ENCODE peak calls at places on chromosomes 7 and 10, in four cellular contexts. S is HCT116, X is HepG2, K is K562. H is an unnamed sample.

GRCh38 chr10:124354411-124355382 is 64.0 kb downstream of the OAT start:
- DNase-seq in K (peak), X (peak), S (peak), H (peak)

GRCh38 chr7:84263106-84263505 is 68.5 kb upstream of the SEMA3A start:
- DNase-seq in X (no peak), K (no peak), S (no peak), H (no peak)

GRCh38 chr10:129102906-129103693 is 363.9 kb upstream of the MGMT start:
- DNase-seq in K (no peak), X (no peak), S (no peak), H (no peak)

GRCh38 chr7:112080974-112081373 is 125.2 kb downstream of the DOCK4 start:
- DNase-seq in X (no peak), S (no peak), K (no peak), H (no peak)

GRCh38 chr7:50355817-50356178 is 51.3 kb downstream of the IKZF1 start:
- DNase-seq in S (no peak), K (peak), X (no peak), H (no peak)

GRCh38 chr7:140972876-140973829 is 41.6 kb downstream of the MRPS33 start:
- DNase-seq in X (peak), S (no peak), K (no peak), H (no peak)

GRCh38 chr7:44073664-44074348 is 8.4 kb upstream of the PGAM2 start:
- DNase-seq in S (no peak), X (no peak), K (no peak), H (no peak)

GRCh38 chr10:70123817-70124216 is 8.8 kb downstream of the AIFM2 start:
- DNase-seq in K (no peak), S (no peak), X (no peak), H (no peak)

GRCh38 chr7:117251687-117252086 is 71.2 kb downstream of the WNT2 start:
- DNase-seq in X (no peak), K (no peak), S (no peak), H (no peak)

GRCh38 chr10:11881477-11882417 is 58.6 kb downstream of the PROSER2 start:
- DNase-seq in S (peak), K (peak), X (peak), H (no peak)

GRCh38 chr10:28077889-28078288 is 79.0 kb upstream of the ODAD2 start:
- DNase-seq in X (no peak), K (no peak), S (peak), H (no peak)

GRCh38 chr7:66047426-66047825 is 28.2 kb upstream of the ASL start:
- DNase-seq in X (no peak), K (no peak), S (peak), H (no peak)

DNA sequence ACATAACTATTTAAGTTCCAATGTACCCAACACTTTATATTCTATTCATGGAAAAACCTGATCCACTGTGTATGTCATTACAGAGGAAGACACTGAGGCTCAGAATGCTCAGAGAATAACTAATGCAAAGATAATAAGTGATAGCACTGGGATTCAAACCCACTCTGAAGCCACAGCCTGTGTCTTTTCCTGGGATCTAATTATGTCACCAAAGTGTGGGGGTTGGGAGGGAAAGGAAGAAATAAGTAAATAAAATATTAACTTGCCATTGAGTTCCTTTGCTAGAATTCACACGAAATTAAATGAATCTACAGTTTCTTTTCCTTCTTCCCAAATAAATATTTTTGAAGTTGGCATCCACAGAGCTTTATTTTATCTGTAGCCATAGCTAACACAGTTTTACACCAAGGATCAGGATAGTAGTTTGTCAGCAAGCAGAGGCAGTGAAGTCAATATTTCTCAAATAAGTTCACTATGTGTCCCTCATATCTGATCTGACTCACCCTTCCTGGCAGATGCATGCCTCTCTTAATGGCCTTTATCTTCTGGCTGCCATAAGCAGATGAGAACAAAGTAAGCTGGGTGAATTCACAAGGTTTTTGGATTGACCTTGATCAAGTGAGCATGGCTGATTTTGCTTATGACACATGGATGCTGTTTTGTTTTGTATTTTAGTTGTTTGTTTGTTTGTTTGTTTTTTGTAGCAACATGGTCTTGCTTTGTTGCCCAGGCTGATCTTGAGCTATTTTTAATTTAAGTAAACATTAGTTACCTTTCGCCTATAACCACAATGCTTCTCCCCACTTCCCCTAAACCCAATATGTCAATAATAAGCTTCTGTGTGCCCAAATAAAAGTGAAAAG is 6.3 kb downstream of the RAPGEF5 start:
- DNase-seq in S (peak), X (peak), K (peak), H (no peak)
- TF ChIP-seq JUND in S (peak), X (peak), K (peak), H (peak)

GRCh38 chr10:103241262-103242011 is 4.2 kb upstream of the RPEL1 start:
- DNase-seq in K (no peak), S (peak), X (peak), H (peak)
- TF ChIP-seq JUND in K (no peak), S (no peak), X (no peak), H (peak)

DNA sequence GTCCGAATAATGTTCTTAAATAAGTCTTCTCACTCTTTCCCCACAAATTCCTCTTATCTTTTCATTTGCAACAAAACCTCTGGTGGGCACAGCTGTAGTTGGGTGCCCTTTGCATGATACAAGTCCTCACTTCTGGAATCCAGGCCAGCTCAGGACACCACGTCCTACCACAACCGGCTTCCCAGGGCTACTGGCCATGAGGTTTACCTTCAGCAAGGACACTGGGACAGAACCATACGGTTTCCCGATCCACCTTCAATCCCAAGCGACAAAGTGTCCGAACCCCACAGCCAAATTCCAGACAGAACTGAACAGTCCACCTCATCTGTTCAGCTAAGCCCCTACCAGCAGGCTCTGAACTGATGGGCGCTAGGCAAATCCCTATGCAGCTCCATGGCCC is 174.6 kb downstream of the FAM107B start:
- DNase-seq in S (no peak), K (no peak), X (no peak), H (no peak)
- TF ChIP-seq JUND in S (no peak), K (no peak), X (no peak), H (no peak)

GRCh38 chr10:120505866-120506265 is 48.8 kb downstream of the PLPP4 start:
- DNase-seq in X (no peak), S (no peak), K (no peak), H (no peak)
- TF ChIP-seq JUND in X (no peak), S (no peak), K (no peak), H (no peak)

DNA sequence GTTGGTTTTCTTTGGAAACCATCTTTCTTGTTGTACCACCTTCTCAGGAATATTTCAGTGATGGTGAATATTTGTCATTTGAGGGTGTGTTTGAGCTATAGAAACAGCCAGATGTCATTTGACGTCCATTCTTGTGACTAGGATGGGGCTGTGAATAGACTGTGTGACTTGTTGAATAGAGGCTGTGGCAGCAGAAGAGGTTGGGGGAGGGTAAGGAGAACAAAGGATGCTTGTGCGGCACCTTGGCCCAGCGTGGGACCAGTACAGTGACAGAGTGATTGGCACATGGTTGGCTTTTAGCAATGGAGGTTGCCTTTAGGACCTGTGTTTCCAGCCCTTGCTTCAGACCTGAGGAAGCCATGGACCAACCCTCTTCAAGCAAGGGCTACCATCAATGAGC is 11.3 kb downstream of the DMBT1 start:
- DNase-seq in X (no peak), K (no peak), S (no peak), H (no peak)
- TF ChIP-seq JUND in X (no peak), K (no peak), S (no peak), H (no peak)

GRCh38 chr7:128168667-128169210 is 72.3 kb upstream of the LEP start:
- DNase-seq in S (no peak), X (no peak), K (peak), H (peak)
- TF ChIP-seq JUND in S (no peak), X (no peak), K (no peak), H (no peak)

DNA sequence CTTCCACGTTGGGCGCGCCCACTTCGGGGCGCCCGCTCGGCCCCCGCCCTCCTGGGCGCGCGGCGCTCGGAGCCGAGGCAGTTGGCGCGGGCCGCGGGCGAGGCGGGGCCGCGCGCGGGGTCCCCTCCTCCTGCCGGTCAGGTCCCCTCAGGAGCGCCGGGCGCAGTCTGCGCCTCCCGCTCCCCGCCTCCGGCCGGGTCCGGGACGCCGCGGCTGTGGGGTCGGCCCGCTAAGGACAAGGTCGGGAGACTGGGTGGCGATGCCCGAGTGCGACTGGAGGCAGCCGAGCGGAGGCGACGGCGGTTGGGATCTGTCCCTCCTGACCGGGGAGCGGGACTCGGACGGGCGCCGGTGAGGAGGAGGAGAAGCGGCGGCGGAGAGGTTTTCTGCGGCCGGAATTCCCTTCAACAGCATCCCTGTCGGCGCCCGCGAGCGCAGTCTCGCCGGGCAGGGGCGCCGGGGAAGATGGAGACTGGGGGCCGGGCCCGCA is at the start of gene ATRNL1:
- DNase-seq in S (no peak), X (no peak), K (no peak), H (peak)
- TF ChIP-seq JUND in S (no peak), X (no peak), K (no peak), H (no peak)

DNA sequence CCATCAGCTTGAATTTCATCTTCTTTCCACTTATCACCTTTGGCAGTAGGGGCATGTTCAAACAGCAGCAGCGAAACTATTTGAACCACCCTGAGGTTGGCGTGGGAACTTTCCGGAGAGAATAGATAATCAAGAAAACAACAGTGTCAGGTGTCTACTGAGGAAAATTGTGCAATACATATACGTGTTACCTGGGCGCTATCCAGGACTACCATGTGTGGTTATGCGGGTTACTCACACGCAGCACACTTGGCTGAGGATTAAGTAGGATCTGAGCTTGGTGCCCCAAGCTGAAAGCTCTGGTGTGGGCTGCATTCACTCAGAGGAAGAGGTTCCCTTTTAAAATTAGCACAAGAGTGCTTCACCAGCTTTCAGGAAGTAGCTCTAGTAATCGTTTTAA is 8.8 kb upstream of the ABI1 start:
- DNase-seq in K (no peak), S (no peak), X (peak), H (peak)
- TF ChIP-seq JUND in K (no peak), S (no peak), X (no peak), H (no peak)

DNA sequence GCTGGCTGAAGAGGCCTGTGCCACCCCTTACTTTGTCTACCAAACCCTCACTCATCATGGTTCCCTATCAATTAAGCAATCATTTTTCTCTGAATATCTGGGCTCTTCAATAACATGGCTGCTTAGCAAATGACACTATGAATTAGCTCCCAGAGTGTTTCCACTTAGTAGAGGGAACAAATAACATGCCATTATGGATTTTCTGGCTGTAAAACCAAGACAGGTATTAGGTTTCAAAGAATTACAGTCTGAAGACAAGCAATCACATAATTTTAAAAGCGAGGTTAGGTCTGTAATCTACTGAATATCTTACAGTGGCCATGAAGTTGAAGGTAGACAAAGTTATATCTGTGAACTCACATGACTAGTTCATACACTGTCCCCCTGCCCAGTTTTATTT is 220.8 kb upstream of the PHYHIPL start:
- DNase-seq in K (no peak), X (no peak), S (no peak), H (no peak)
- TF ChIP-seq JUND in K (no peak), X (no peak), S (no peak), H (no peak)